ENCODE peak calls at places on chromosome 2, in four cellular contexts. E, V, D and F are unnamed samples.
A peak's percentile ranks its signal among the peaks of the same experiment; 100 is the strongest.

GRCh38 chr2:11750422-11750821 is 4.0 kb downstream of the LPIN1 start:
- DNase-seq in D (no peak), V (no peak), E (no peak), F (no peak)

GRCh38 chr2:200625958-200626363 is 40.1 kb downstream of the AOX1 start:
- DNase-seq in D (no peak), V (no peak), E (no peak), F (no peak)

GRCh38 chr2:190627881-190628412 is 20.9 kb upstream of the NAB1 start:
- DNase-seq in V (no peak), D (no peak), E (peak; percentile 73), F (no peak)

GRCh38 chr2:2547451-2547850 is 216.4 kb upstream of the MYT1L start:
- DNase-seq in E (no peak), D (no peak), V (no peak), F (no peak)

GRCh38 chr2:148023861-148024260 is 3.0 kb downstream of the MBD5 start:
- DNase-seq in E (no peak), D (no peak), V (no peak), F (no peak)

GRCh38 chr2:147232225-147232669 is 612.6 kb upstream of the ACVR2A start:
- DNase-seq in V (no peak), E (no peak), D (no peak), F (no peak)

GRCh38 chr2:144201868-144202468 is 318.0 kb downstream of the ZEB2 start:
- DNase-seq in V (no peak), E (no peak), D (no peak), F (no peak)

GRCh38 chr2:211141646-211142045 is 585.2 kb downstream of the CPS1 start:
- DNase-seq in V (no peak), D (no peak), E (no peak), F (no peak)

GRCh38 chr2:156918410-156918809 is 339.1 kb upstream of the GALNT5 start:
- DNase-seq in D (no peak), E (no peak), V (no peak), F (peak; percentile 90)

GRCh38 chr2:54065411-54065810 is 50.0 kb upstream of the ACYP2 start:
- DNase-seq in E (no peak), D (no peak), V (no peak), F (no peak)

GRCh38 chr2:237689569-237690131 is 62.3 kb downstream of the LRRFIP1 start:
- DNase-seq in V (no peak), D (no peak), E (no peak), F (no peak)